ENCODE peak calls at places on chromosome 5, in ten cellular contexts. D is psoas muscle; B is lower leg skin; P is GM12865; R is activated T-helper 9 cell treated with anti-CD3 and anti-CD28 coated beads, Interleukin-2, amount 50 U/mL, for 16 hours; V is GM12891; Q is M059J; Z is T-helper 2 cell; K is stomach; Y is BE2C. J is an unnamed sample.

GRCh38 chr5:57494104-57495098 is 11.8 kb upstream of the ACTBL2 start:
- DNase-seq in D (no peak), B (peak), P (peak), R (no peak), V (no peak), Q (peak), Z (peak), K (peak), Y (peak), J (peak)

GRCh38 chr5:123672067-123672466 is 160.1 kb downstream of the CSNK1G3 start:
- DNase-seq in D (no peak), B (no peak), P (no peak), R (no peak), V (no peak), Q (no peak), Z (no peak), K (no peak), Y (no peak), J (no peak)

GRCh38 chr5:35518104-35518503 is 99.6 kb upstream of the SPEF2 start:
- DNase-seq in D (no peak), B (no peak), P (peak), R (no peak), V (peak), Q (no peak), Z (no peak), K (no peak), Y (no peak), J (no peak)

GRCh38 chr5:136038635-136039034 is 9.8 kb downstream of the TGFBI start:
- DNase-seq in D (no peak), B (no peak), P (no peak), R (no peak), V (no peak), Q (no peak), Z (no peak), K (no peak), Y (no peak), J (no peak)

GRCh38 chr5:67494186-67494842 is 297.7 kb upstream of the CD180 start:
- DNase-seq in D (peak), B (no peak), P (no peak), R (no peak), V (no peak), Q (no peak), Z (no peak), K (no peak), Y (no peak), J (peak)

GRCh38 chr5:60673329-60673728 is 26.6 kb downstream of the DEPDC1B start:
- DNase-seq in D (no peak), B (no peak), P (no peak), R (no peak), V (no peak), Q (no peak), Z (no peak), K (no peak), Y (no peak), J (no peak)

GRCh38 chr5:154627711-154628678 is 127.2 kb upstream of the LARP1 start:
- DNase-seq in D (no peak), B (peak), P (no peak), R (no peak), V (no peak), Q (no peak), Z (no peak), K (no peak), Y (no peak), J (no peak)

GRCh38 chr5:55187370-55187769 is 14.4 kb upstream of the CDC20B start:
- DNase-seq in D (no peak), B (no peak), P (no peak), R (no peak), V (no peak), Q (peak), Z (no peak), K (no peak), Y (no peak), J (no peak)

GRCh38 chr5:135535820-135536801 is at the start of gene NEUROG1:
- DNase-seq in D (no peak), B (peak), P (no peak), R (no peak), V (no peak), Q (no peak), Z (no peak), K (no peak), Y (peak), J (no peak)

GRCh38 chr5:123150089-123150488 is 61.0 kb downstream of the PRDM6 start:
- DNase-seq in D (no peak), B (no peak), P (peak), R (no peak), V (no peak), Q (no peak), Z (no peak), K (no peak), Y (no peak), J (no peak)

J was measured in mucosa of descending colon.